ENCODE peak calls at places on chromosomes 5 and 9, in six cellular contexts. One of them, this sample, is unnamed.

GRCh38 chr9:124812401-124813016 is 35.6 kb downstream of the OLFML2A start:
- DNase-seq in tibial nerve: peak
- DNase-seq in AG08396: peak
- DNase-seq in D341Med: no peak
- DNase-seq in putamen: no peak
- DNase-seq in T-helper 2 cell: no peak
- DNase-seq in this sample: no peak

GRCh38 chr5:107930891-107931290 is 260.2 kb upstream of the EFNA5 start:
- DNase-seq in T-helper 2 cell: no peak
- DNase-seq in D341Med: no peak
- DNase-seq in putamen: no peak
- DNase-seq in AG08396: no peak
- DNase-seq in tibial nerve: no peak
- DNase-seq in this sample: no peak

GRCh38 chr9:126637002-126637849 is 23.5 kb downstream of the LMX1B start:
- DNase-seq in AG08396: no peak
- DNase-seq in tibial nerve: no peak
- DNase-seq in putamen: peak
- DNase-seq in D341Med: peak
- DNase-seq in T-helper 2 cell: no peak
- DNase-seq in this sample: no peak

GRCh38 chr9:75990181-75990580 is 99.7 kb downstream of the PCSK5 start:
- DNase-seq in AG08396: no peak
- DNase-seq in tibial nerve: no peak
- DNase-seq in D341Med: no peak
- DNase-seq in T-helper 2 cell: no peak
- DNase-seq in putamen: no peak
- DNase-seq in this sample: no peak

GRCh38 chr5:174418809-174419522 is 305.4 kb upstream of the MSX2 start:
- DNase-seq in putamen: no peak
- DNase-seq in tibial nerve: no peak
- DNase-seq in AG08396: peak
- DNase-seq in D341Med: peak
- DNase-seq in T-helper 2 cell: no peak
- DNase-seq in this sample: no peak

GRCh38 chr9:116312221-116312620 is 158.6 kb downstream of the PAPPA start:
- DNase-seq in D341Med: no peak
- DNase-seq in AG08396: peak
- DNase-seq in tibial nerve: no peak
- DNase-seq in putamen: no peak
- DNase-seq in T-helper 2 cell: no peak
- DNase-seq in this sample: no peak

GRCh38 chr5:140631831-140632365 is 1.1 kb downstream of the CD14 start:
- DNase-seq in putamen: no peak
- DNase-seq in tibial nerve: no peak
- DNase-seq in D341Med: no peak
- DNase-seq in T-helper 2 cell: peak
- DNase-seq in AG08396: no peak
- DNase-seq in this sample: no peak

GRCh38 chr5:51684794-51685355 is 301.6 kb downstream of the ISL1 start:
- DNase-seq in tibial nerve: no peak
- DNase-seq in D341Med: no peak
- DNase-seq in putamen: no peak
- DNase-seq in T-helper 2 cell: no peak
- DNase-seq in AG08396: no peak
- DNase-seq in this sample: no peak

GRCh38 chr5:159851053-159851452 is 65.2 kb upstream of the ADRA1B start:
- DNase-seq in tibial nerve: no peak
- DNase-seq in T-helper 2 cell: no peak
- DNase-seq in AG08396: no peak
- DNase-seq in putamen: no peak
- DNase-seq in D341Med: no peak
- DNase-seq in this sample: no peak

GRCh38 chr5:122773615-122774014 is 1.3 kb upstream of the SNX2 start:
- DNase-seq in T-helper 2 cell: no peak
- DNase-seq in tibial nerve: no peak
- DNase-seq in AG08396: no peak
- DNase-seq in D341Med: no peak
- DNase-seq in putamen: no peak
- DNase-seq in this sample: no peak

GRCh38 chr5:157986431-157986990 is 127.6 kb upstream of the CLINT1 start:
- DNase-seq in T-helper 2 cell: no peak
- DNase-seq in AG08396: no peak
- DNase-seq in D341Med: no peak
- DNase-seq in tibial nerve: no peak
- DNase-seq in putamen: no peak
- DNase-seq in this sample: no peak

GRCh38 chr5:1453613-1454012 is 8.4 kb upstream of the SLC6A3 start:
- DNase-seq in AG08396: no peak
- DNase-seq in D341Med: no peak
- DNase-seq in T-helper 2 cell: no peak
- DNase-seq in putamen: no peak
- DNase-seq in tibial nerve: no peak
- DNase-seq in this sample: no peak

GRCh38 chr5:179802207-179802883 is 4.3 kb downstream of the MGAT4B start:
- DNase-seq in D341Med: no peak
- DNase-seq in tibial nerve: no peak
- DNase-seq in putamen: no peak
- DNase-seq in AG08396: no peak
- DNase-seq in T-helper 2 cell: no peak
- DNase-seq in this sample: no peak

GRCh38 chr5:122152266-122152900 is 23.0 kb downstream of the ZNF474 start:
- DNase-seq in T-helper 2 cell: no peak
- DNase-seq in tibial nerve: no peak
- DNase-seq in putamen: no peak
- DNase-seq in AG08396: no peak
- DNase-seq in D341Med: no peak
- DNase-seq in this sample: no peak

GRCh38 chr5:157266286-157267007 is 524 bp downstream of the CYFIP2 start:
- DNase-seq in T-helper 2 cell: peak
- DNase-seq in D341Med: no peak
- DNase-seq in putamen: no peak
- DNase-seq in AG08396: peak
- DNase-seq in tibial nerve: no peak
- DNase-seq in this sample: peak

GRCh38 chr5:43152946-43153345 is 32.2 kb downstream of the ZNF131 start:
- DNase-seq in tibial nerve: no peak
- DNase-seq in D341Med: no peak
- DNase-seq in putamen: no peak
- DNase-seq in T-helper 2 cell: no peak
- DNase-seq in AG08396: peak
- DNase-seq in this sample: no peak

GRCh38 chr5:25458628-25459027 is 813.9 kb upstream of the CDH10 start:
- DNase-seq in AG08396: no peak
- DNase-seq in tibial nerve: no peak
- DNase-seq in putamen: no peak
- DNase-seq in D341Med: no peak
- DNase-seq in T-helper 2 cell: no peak
- DNase-seq in this sample: no peak

GRCh38 chr9:136117291-136118060 is 1.2 kb downstream of the TMEM250 start:
- DNase-seq in D341Med: no peak
- DNase-seq in tibial nerve: no peak
- DNase-seq in putamen: no peak
- DNase-seq in T-helper 2 cell: no peak
- DNase-seq in AG08396: no peak
- DNase-seq in this sample: no peak

GRCh38 chr9:136551401-136552116 is 5.7 kb upstream of the NOTCH1 start:
- DNase-seq in putamen: no peak
- DNase-seq in AG08396: peak
- DNase-seq in T-helper 2 cell: no peak
- DNase-seq in D341Med: no peak
- DNase-seq in tibial nerve: peak
- DNase-seq in this sample: no peak

GRCh38 chr5:61202213-61202612 is 39.9 kb upstream of the SMIM15 start:
- DNase-seq in AG08396: no peak
- DNase-seq in tibial nerve: no peak
- DNase-seq in D341Med: no peak
- DNase-seq in putamen: no peak
- DNase-seq in T-helper 2 cell: no peak
- DNase-seq in this sample: no peak

GRCh38 chr9:114246558-114246957 is 76.3 kb upstream of the ORM1 start:
- DNase-seq in AG08396: peak
- DNase-seq in putamen: no peak
- DNase-seq in tibial nerve: no peak
- DNase-seq in D341Med: no peak
- DNase-seq in T-helper 2 cell: no peak
- DNase-seq in this sample: no peak

GRCh38 chr9:119963798-119964372 is 594.6 kb upstream of the BRINP1 start:
- DNase-seq in tibial nerve: no peak
- DNase-seq in D341Med: no peak
- DNase-seq in putamen: no peak
- DNase-seq in T-helper 2 cell: no peak
- DNase-seq in AG08396: peak
- DNase-seq in this sample: peak

GRCh38 chr5:119361723-119362122 is 5.9 kb downstream of the TNFAIP8 start:
- DNase-seq in putamen: no peak
- DNase-seq in T-helper 2 cell: no peak
- DNase-seq in D341Med: no peak
- DNase-seq in AG08396: no peak
- DNase-seq in tibial nerve: no peak
- DNase-seq in this sample: no peak

GRCh38 chr5:135332519-135333150 is 66.4 kb downstream of the MACROH2A1 start:
- DNase-seq in putamen: peak
- DNase-seq in tibial nerve: no peak
- DNase-seq in AG08396: peak
- DNase-seq in D341Med: peak
- DNase-seq in T-helper 2 cell: no peak
- DNase-seq in this sample: no peak

GRCh38 chr9:136535070-136535469 is 10.8 kb downstream of the NOTCH1 start:
- DNase-seq in putamen: no peak
- DNase-seq in T-helper 2 cell: no peak
- DNase-seq in tibial nerve: no peak
- DNase-seq in D341Med: no peak
- DNase-seq in AG08396: no peak
- DNase-seq in this sample: no peak

GRCh38 chr5:76674330-76675066 is 41.4 kb upstream of the F2R start:
- DNase-seq in putamen: no peak
- DNase-seq in AG08396: peak
- DNase-seq in T-helper 2 cell: no peak
- DNase-seq in D341Med: no peak
- DNase-seq in tibial nerve: no peak
- DNase-seq in this sample: no peak

GRCh38 chr9:126673689-126674364 is 60.1 kb downstream of the LMX1B start:
- DNase-seq in AG08396: no peak
- DNase-seq in putamen: no peak
- DNase-seq in T-helper 2 cell: no peak
- DNase-seq in tibial nerve: no peak
- DNase-seq in D341Med: no peak
- DNase-seq in this sample: no peak

GRCh38 chr5:131156385-131156784 is 8.7 kb downstream of the HINT1 start:
- DNase-seq in AG08396: no peak
- DNase-seq in tibial nerve: no peak
- DNase-seq in D341Med: no peak
- DNase-seq in T-helper 2 cell: no peak
- DNase-seq in putamen: no peak
- DNase-seq in this sample: no peak

GRCh38 chr9:33465596-33466564 is 7.8 kb downstream of the NOL6 start:
- DNase-seq in tibial nerve: no peak
- DNase-seq in D341Med: peak
- DNase-seq in putamen: no peak
- DNase-seq in T-helper 2 cell: no peak
- DNase-seq in AG08396: peak
- DNase-seq in this sample: no peak

GRCh38 chr5:135703026-135703550 is 124.3 kb upstream of the CXCL14 start:
- DNase-seq in D341Med: no peak
- DNase-seq in tibial nerve: no peak
- DNase-seq in AG08396: no peak
- DNase-seq in putamen: no peak
- DNase-seq in T-helper 2 cell: no peak
- DNase-seq in this sample: no peak

GRCh38 chr5:16538001-16538400 is 72.4 kb upstream of the ZNF622 start:
- DNase-seq in tibial nerve: no peak
- DNase-seq in AG08396: no peak
- DNase-seq in T-helper 2 cell: no peak
- DNase-seq in putamen: no peak
- DNase-seq in D341Med: no peak
- DNase-seq in this sample: no peak

GRCh38 chr9:98694943-98695342 is 13.8 kb downstream of the GABBR2 start:
- DNase-seq in D341Med: no peak
- DNase-seq in tibial nerve: no peak
- DNase-seq in AG08396: no peak
- DNase-seq in T-helper 2 cell: no peak
- DNase-seq in putamen: no peak
- DNase-seq in this sample: no peak

GRCh38 chr9:20022410-20022809 is 233.6 kb upstream of the SLC24A2 start:
- DNase-seq in AG08396: peak
- DNase-seq in putamen: no peak
- DNase-seq in tibial nerve: no peak
- DNase-seq in T-helper 2 cell: no peak
- DNase-seq in D341Med: no peak
- DNase-seq in this sample: no peak

GRCh38 chr9:35891649-35892048 is 14.4 kb upstream of the HRCT1 start:
- DNase-seq in tibial nerve: no peak
- DNase-seq in putamen: no peak
- DNase-seq in AG08396: no peak
- DNase-seq in D341Med: no peak
- DNase-seq in T-helper 2 cell: no peak
- DNase-seq in this sample: no peak

GRCh38 chr9:96186601-96187011 is 115.4 kb downstream of the HSD17B3 start:
- DNase-seq in D341Med: no peak
- DNase-seq in putamen: no peak
- DNase-seq in T-helper 2 cell: no peak
- DNase-seq in tibial nerve: no peak
- DNase-seq in AG08396: peak
- DNase-seq in this sample: peak

GRCh38 chr5:3844266-3844665 is 248.6 kb downstream of the IRX1 start:
- DNase-seq in putamen: no peak
- DNase-seq in D341Med: no peak
- DNase-seq in tibial nerve: no peak
- DNase-seq in AG08396: no peak
- DNase-seq in T-helper 2 cell: no peak
- DNase-seq in this sample: no peak

GRCh38 chr5:94849821-94850736 is 231.6 kb downstream of the SLF1 start:
- DNase-seq in putamen: peak
- DNase-seq in D341Med: peak
- DNase-seq in AG08396: peak
- DNase-seq in T-helper 2 cell: peak
- DNase-seq in tibial nerve: no peak
- DNase-seq in this sample: no peak

GRCh38 chr5:40033411-40033810 is 608.6 kb upstream of the DAB2 start:
- DNase-seq in tibial nerve: no peak
- DNase-seq in T-helper 2 cell: no peak
- DNase-seq in putamen: no peak
- DNase-seq in D341Med: no peak
- DNase-seq in AG08396: no peak
- DNase-seq in this sample: no peak